ENCODE peak calls at places on chromosomes 13 and 19, in seven cellular contexts. U is lung, P is A549, M is keratinocyte, V is brain microvascular endothelial cell, I is cardiac muscle cell, H is endothelial cell of umbilical vein. B is an unnamed sample.

GRCh38 chr19:55649579-55650557 is 1.9 kb downstream of the CCDC106 start:
- DNase-seq in U (no peak), P (no peak), M (no peak), V (no peak), I (no peak), H (no peak), B (no peak)

GRCh38 chr19:5314012-5314906 is 26.4 kb downstream of the PTPRS start:
- DNase-seq in U (no peak), P (peak; percentile 71), M (no peak), V (no peak), I (peak; percentile 25), H (no peak), B (no peak)

GRCh38 chr13:83312194-83312593 is 570.1 kb downstream of the SLITRK1 start:
- DNase-seq in U (no peak), P (no peak), M (no peak), V (peak; percentile 35), I (peak; percentile 16), H (no peak), B (no peak)

GRCh38 chr19:16795731-16796130 is 33.5 kb upstream of the SIN3B start:
- DNase-seq in U (no peak), P (no peak), M (no peak), V (no peak), I (peak; percentile 7), H (no peak), B (no peak)

GRCh38 chr13:32261567-32261966 is 53.6 kb downstream of the ZAR1L start:
- DNase-seq in U (peak; percentile 72), P (no peak), M (peak; percentile 28), V (peak; percentile 94), I (peak; percentile 97), H (peak; percentile 99), B (no peak)

GRCh38 chr19:3504723-3505122 is 1.4 kb upstream of the FZR1 start:
- DNase-seq in U (no peak), P (no peak), M (no peak), V (no peak), I (peak; percentile 39), H (no peak), B (no peak)

GRCh38 chr13:105894711-105895110 is 640.8 kb downstream of the EFNB2 start:
- DNase-seq in U (no peak), P (no peak), M (no peak), V (no peak), I (peak; percentile 11), H (no peak), B (no peak)

GRCh38 chr19:17943284-17944221 is 10.7 kb downstream of the CCDC124 start:
- DNase-seq in U (no peak), P (no peak), M (no peak), V (no peak), I (no peak), H (no peak), B (no peak)

GRCh38 chr13:98489446-98490194 is 87.3 kb downstream of the STK24 start:
- DNase-seq in U (no peak), P (no peak), M (no peak), V (no peak), I (no peak), H (no peak), B (no peak)
- H3K27ac ChIP-seq in U (peak overlapping the region; percentile 24), P (peak overlapping the region; percentile 69), M (no peak overlapping the region), V (no peak overlapping the region), I (peak overlapping the region; percentile 19), H (peak overlapping the region; percentile 46), B (peak overlapping the region; percentile 98)

GRCh38 chr13:73274147-73274546 is 215.3 kb downstream of the KLF5 start:
- DNase-seq in U (no peak), P (no peak), M (no peak), V (no peak), I (no peak), H (no peak), B (no peak)
- H3K27ac ChIP-seq in U (no peak overlapping the region), P (peak overlapping the region; percentile 58), M (no peak overlapping the region), V (peak overlapping the region; percentile 1), I (no peak overlapping the region), H (no peak overlapping the region), B (peak overlapping the region; percentile 49)

GRCh38 chr19:53537523-53538377 is at the start of gene ZNF331:
- DNase-seq in U (peak; percentile 73), P (peak; percentile 86), M (no peak), V (peak; percentile 68), I (peak; percentile 82), H (peak; percentile 82), B (no peak)
- H3K27ac ChIP-seq in U (peak within 1 kb of the TSS; percentile 96), P (peak within 1 kb of the TSS; percentile 87), M (peak within 1 kb of the TSS; percentile 73), V (peak within 1 kb of the TSS; percentile 69), I (peak within 1 kb of the TSS; percentile 26), H (no peak within 1 kb of the TSS), B (no peak within 1 kb of the TSS)

GRCh38 chr19:47623921-47624391 is 15.0 kb downstream of the BICRA start:
- DNase-seq in U (no peak), P (no peak), M (no peak), V (no peak), I (no peak), H (no peak), B (peak; percentile 20)

GRCh38 chr19:47628058-47628771 is 19.3 kb downstream of the BICRA start:
- DNase-seq in U (no peak), P (no peak), M (no peak), V (no peak), I (no peak), H (no peak), B (no peak)

GRCh38 chr19:47623151-47623920 is 14.4 kb downstream of the BICRA start:
- DNase-seq in U (no peak), P (no peak), M (no peak), V (no peak), I (no peak), H (no peak), B (no peak)

GRCh38 chr19:47626238-47626637 is 17.3 kb downstream of the BICRA start:
- DNase-seq in U (no peak), P (no peak), M (no peak), V (no peak), I (no peak), H (no peak), B (no peak)

GRCh38 chr19:47625650-47626049 is 16.7 kb downstream of the BICRA start:
- DNase-seq in U (no peak), P (no peak), M (no peak), V (no peak), I (no peak), H (no peak), B (no peak)
- H3K27ac ChIP-seq in U (no peak overlapping the region), P (no peak overlapping the region), M (no peak overlapping the region), V (no peak overlapping the region), I (peak overlapping the region; percentile 34), H (no peak overlapping the region), B (no peak overlapping the region)

GRCh38 chr19:14437578-14438140 is 4.6 kb downstream of the PKN1 start:
- DNase-seq in U (no peak), P (no peak), M (no peak), V (peak; percentile 46), I (no peak), H (no peak), B (no peak)
- H3K27ac ChIP-seq in U (no peak overlapping the region), P (no peak overlapping the region), M (no peak overlapping the region), V (peak overlapping the region; percentile 7), I (no peak overlapping the region), H (no peak overlapping the region), B (no peak overlapping the region)

B was measured in epithelial cell of prostate.